ENCODE peak calls at places on chromosomes 4 and X, in four cellular contexts. B, K, J and M are unnamed samples.

GRCh38 chrX:33725556-33726232 is 406.4 kb downstream of the FAM47A start:
- DNase-seq in K (no peak), B (peak; percentile 76), J (no peak), M (no peak)

GRCh38 chrX:150536455-150537116 is 31.8 kb upstream of the MTM1 start:
- DNase-seq in B (no peak), J (no peak), K (no peak), M (no peak)

GRCh38 chr4:978957-979701 is 5.8 kb upstream of the DGKQ start:
- DNase-seq in J (no peak), B (peak; percentile 79), K (no peak), M (no peak)

GRCh38 chr4:14726441-14727405 is 275.6 kb upstream of the CPEB2 start:
- DNase-seq in K (no peak), B (no peak), J (no peak), M (no peak)

GRCh38 chr4:79603681-79604080 is 195.7 kb upstream of the GK2 start:
- DNase-seq in J (no peak), K (no peak), B (no peak), M (no peak)

GRCh38 chrX:1528186-1528883 is 8.7 kb downstream of the P2RY8 start:
- DNase-seq in B (no peak), K (no peak), J (no peak), M (no peak)

GRCh38 chrX:106898462-106898861 is 4.7 kb downstream of the RIPPLY1 start:
- DNase-seq in J (no peak), K (no peak), B (no peak), M (no peak)

GRCh38 chr4:187944179-187944578 is 51.4 kb upstream of the ZFP42 start:
- DNase-seq in K (no peak), B (no peak), J (no peak), M (no peak)

GRCh38 chr4:123411976-123412589 is 15.5 kb downstream of the SPRY1 start:
- DNase-seq in J (no peak), K (no peak), B (no peak), M (no peak)

GRCh38 chr4:121712001-121712655 is 15.3 kb upstream of the ANXA5 start:
- DNase-seq in B (no peak), K (no peak), J (no peak), M (no peak)

GRCh38 chrX:2969021-2969420 is 37.3 kb upstream of the ARSH start:
- DNase-seq in K (no peak), J (no peak), B (no peak), M (no peak)

GRCh38 chrX:22220941-22221340 is 51.8 kb upstream of the CBLL2 start:
- DNase-seq in K (no peak), B (no peak), J (no peak), M (no peak)

GRCh38 chr4:44760142-44760898 is 34.0 kb upstream of the GNPDA2 start:
- DNase-seq in J (no peak), B (no peak), K (no peak), M (no peak)

GRCh38 chr4:15963568-15963967 is 593 bp upstream of the FGFBP2 start:
- DNase-seq in J (peak; percentile 42), K (no peak), B (no peak), M (no peak)

GRCh38 chrX:41009816-41010187 is 75.4 kb upstream of the USP9X start:
- DNase-seq in J (no peak), B (no peak), K (no peak), M (no peak)

GRCh38 chrX:11881485-11882170 is 123.6 kb downstream of the MSL3 start:
- DNase-seq in B (no peak), K (no peak), J (no peak), M (peak; percentile 0)

GRCh38 chrX:83759872-83760271 is 101.1 kb upstream of the CYLC1 start:
- DNase-seq in K (no peak), B (no peak), J (no peak), M (no peak)

GRCh38 chrX:18654873-18655836 is 16.8 kb downstream of the RS1 start:
- DNase-seq in B (peak; percentile 26), K (no peak), J (no peak), M (no peak)

GRCh38 chrX:24877854-24878650 is 137.7 kb downstream of the ARX start:
- DNase-seq in B (no peak), J (no peak), K (no peak), M (no peak)

GRCh38 chr4:27084685-27085356 is 224.2 kb downstream of the STIM2 start:
- DNase-seq in K (no peak), J (peak; percentile 18), B (peak; percentile 87), M (no peak)
- H3K27me3 ChIP-seq in K (peaks cover 34% of the 10 kb centered on the region), J (peaks cover 5% of the 10 kb centered on the region), B (peaks cover 31% of the 10 kb centered on the region), M (no peaks in the 10 kb centered on the region)

GRCh38 chr4:87524456-87524855 is 4.7 kb downstream of the SPARCL1 start:
- DNase-seq in K (no peak), J (no peak), B (no peak), M (no peak)
- H3K4me1 ChIP-seq in K (peaks cover 20% of the 10 kb centered on the region), J (no peaks in the 10 kb centered on the region), B (peaks cover 15% of the 10 kb centered on the region), M (peaks cover 25% of the 10 kb centered on the region)

GRCh38 chr4:6560416-6561172 is 14.4 kb upstream of the MAN2B2 start:
- DNase-seq in J (no peak), K (no peak), B (no peak), M (no peak)

GRCh38 chr4:6556263-6556662 is 18.7 kb upstream of the MAN2B2 start:
- DNase-seq in K (no peak), B (no peak), J (no peak), M (no peak)

GRCh38 chr4:6557185-6557584 is 17.8 kb upstream of the MAN2B2 start:
- DNase-seq in K (no peak), J (no peak), B (no peak), M (no peak)

GRCh38 chr4:6555519-6555918 is 19.5 kb upstream of the MAN2B2 start:
- DNase-seq in J (no peak), B (no peak), K (no peak), M (no peak)

GRCh38 chr4:6557856-6558255 is 17.1 kb upstream of the MAN2B2 start:
- DNase-seq in B (no peak), K (no peak), J (no peak), M (no peak)
- H3K27me3 ChIP-seq in B (peaks cover 80% of the 10 kb centered on the region), K (peaks cover 75% of the 10 kb centered on the region), J (no peaks in the 10 kb centered on the region), M (peaks cover under 1% of the 10 kb centered on the region)

GRCh38 chr4:113614414-113614813 is 147.1 kb downstream of the CAMK2D start:
- DNase-seq in K (no peak), B (no peak), J (no peak), M (no peak)

GRCh38 chr4:113618205-113618604 is 143.3 kb downstream of the CAMK2D start:
- DNase-seq in K (no peak), B (no peak), J (no peak), M (no peak)

GRCh38 chr4:113620032-113620431 is 141.5 kb downstream of the CAMK2D start:
- DNase-seq in B (no peak), K (no peak), J (no peak), M (no peak)

GRCh38 chr4:113616443-113616842 is 145.1 kb downstream of the CAMK2D start:
- DNase-seq in K (no peak), J (no peak), B (no peak), M (no peak)

GRCh38 chr4:113617195-113617594 is 144.3 kb downstream of the CAMK2D start:
- DNase-seq in K (no peak), J (no peak), B (no peak), M (no peak)
- H3K4me1 ChIP-seq in K (peaks cover 6% of the 10 kb centered on the region), J (peaks cover 3% of the 10 kb centered on the region), B (peaks cover 3% of the 10 kb centered on the region), M (peaks cover 8% of the 10 kb centered on the region)

GRCh38 chr4:70715097-70715496 is 6.7 kb upstream of the RUFY3 start:
- DNase-seq in K (no peak), B (no peak), J (no peak), M (no peak)
- H3K27me3 ChIP-seq in K (no peaks in the 10 kb centered on the region), B (no peaks in the 10 kb centered on the region), J (no peaks in the 10 kb centered on the region), M (no peaks in the 10 kb centered on the region)

DNA sequence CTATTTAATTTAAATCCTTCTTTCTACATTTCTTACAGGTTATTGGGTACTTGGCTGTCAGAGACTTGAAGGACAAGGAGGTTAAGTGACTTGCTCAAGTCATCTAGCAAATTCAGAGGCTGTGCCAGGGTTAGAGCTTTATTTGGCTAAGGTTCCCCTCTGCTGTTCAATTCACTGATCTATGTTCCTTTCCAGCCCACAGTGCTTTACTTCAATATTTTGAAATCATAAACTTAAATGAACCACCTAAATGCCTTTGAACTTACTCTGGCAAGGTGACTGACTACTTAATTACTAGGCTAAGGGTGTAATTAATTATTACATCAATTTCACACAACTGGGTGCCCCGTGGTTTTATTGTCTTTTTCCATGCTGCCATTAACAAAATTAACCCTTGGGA is 288.7 kb downstream of the CAMK2D start:
- DNase-seq in J (no peak), K (no peak), B (no peak), M (no peak)
- H3K4me1 ChIP-seq in J (no peaks in the 10 kb centered on the region), K (peaks cover 6% of the 10 kb centered on the region), B (peaks cover 10% of the 10 kb centered on the region), M (peaks cover 10% of the 10 kb centered on the region)